ENCODE peak calls at places on chromosomes 1 and 21, in six cellular contexts. D is H9, K is H1, U is trophoblast cell, O is IMR-90, G is mesenchymal stem cell. T is an unnamed sample.

GRCh38 chr1:228358764-228359612 is 47.6 kb downstream of the TRIM11 start:
- DNase-seq in D (no peak), G (no peak), U (no peak), K (no peak), O (no peak), T (no peak)

GRCh38 chr1:185229981-185230380 is 73.0 kb downstream of the SWT1 start:
- DNase-seq in U (no peak), G (no peak), O (no peak), D (no peak), K (no peak), T (no peak)

GRCh38 chr1:26582836-26583460 is 53.4 kb downstream of the RPS6KA1 start:
- DNase-seq in G (peak), O (peak), K (no peak), D (no peak), U (no peak), T (no peak)

GRCh38 chr1:206770531-206771352 is at the start of gene IL19:
- DNase-seq in K (no peak), G (peak), D (peak), U (no peak), O (peak), T (no peak)

GRCh38 chr1:238672262-238672661 is 714.1 kb upstream of the CHRM3 start:
- DNase-seq in O (no peak), U (no peak), K (no peak), D (no peak), G (no peak), T (no peak)

GRCh38 chr1:208105756-208106155 is 138.4 kb downstream of the PLXNA2 start:
- DNase-seq in K (no peak), O (no peak), U (no peak), D (no peak), G (no peak), T (no peak)

GRCh38 chr1:66938618-66939017 is 13.8 kb downstream of the MIER1 start:
- DNase-seq in G (no peak), K (no peak), D (no peak), O (peak), U (no peak), T (no peak)

GRCh38 chr1:20626524-20626923 is 6.7 kb upstream of the PINK1 start:
- DNase-seq in U (no peak), O (no peak), G (no peak), K (no peak), D (no peak), T (no peak)

GRCh38 chr1:87867631-87868030 is 539.0 kb downstream of the LMO4 start:
- DNase-seq in D (no peak), O (peak), U (no peak), K (no peak), G (no peak), T (no peak)

GRCh38 chr1:31238986-31239613 is 587 bp downstream of the NKAIN1 start:
- DNase-seq in U (no peak), G (peak), D (peak), K (peak), O (no peak), T (peak)

GRCh38 chr1:93716974-93717373 is 35.3 kb upstream of the BCAR3 start:
- DNase-seq in U (no peak), K (no peak), G (no peak), D (no peak), O (peak), T (no peak)

GRCh38 chr1:194445244-194445643 is 1258.8 kb upstream of the B3GALT2 start:
- DNase-seq in G (no peak), D (no peak), K (no peak), O (no peak), U (no peak), T (no peak)

GRCh38 chr1:227961651-227962050 is 13.9 kb upstream of the WNT9A start:
- DNase-seq in D (no peak), K (no peak), G (no peak), U (no peak), O (no peak), T (no peak)

GRCh38 chr1:53684741-53685140 is 54.2 kb downstream of the GLIS1 start:
- DNase-seq in G (no peak), O (no peak), U (no peak), D (no peak), K (no peak), T (no peak)

GRCh38 chr1:119732465-119733168 is 20.9 kb downstream of the PHGDH start:
- DNase-seq in D (no peak), U (peak), O (no peak), K (no peak), G (no peak), T (no peak)

GRCh38 chr1:41239988-41240610 is 2.0 kb downstream of the SCMH1 start:
- DNase-seq in U (peak), K (no peak), G (peak), O (peak), D (no peak), T (no peak)

GRCh38 chr1:117116784-117117130 is 4.8 kb downstream of the TRIM45 start:
- DNase-seq in O (no peak), K (no peak), U (no peak), D (no peak), G (no peak), T (no peak)

GRCh38 chr1:29879217-29879616 is 642.9 kb downstream of the PTPRU start:
- DNase-seq in G (no peak), O (no peak), K (no peak), D (no peak), U (no peak), T (no peak)

GRCh38 chr1:101137144-101138126 is 99.4 kb upstream of the S1PR1 start:
- DNase-seq in D (no peak), O (peak), K (no peak), U (no peak), G (peak), T (no peak)

GRCh38 chr1:83024251-83024767 is 974.6 kb downstream of the TTLL7 start:
- DNase-seq in K (no peak), U (no peak), D (no peak), G (no peak), O (no peak), T (no peak)

GRCh38 chr1:230067441-230067870 is 418 bp downstream of the GALNT2 start:
- DNase-seq in G (peak), K (peak), O (no peak), D (no peak), U (no peak), T (peak)

GRCh38 chr21:46005481-46005881 is 23.9 kb downstream of the COL6A1 start:
- DNase-seq in K (peak), G (no peak), D (peak), O (no peak), U (no peak), T (no peak)

GRCh38 chr1:230568008-230568407 is 74.3 kb upstream of the COG2 start:
- DNase-seq in K (peak), G (peak), U (peak), D (peak), O (peak), T (no peak)

GRCh38 chr1:152328801-152329391 is 3.9 kb upstream of the FLG start:
- DNase-seq in D (no peak), K (no peak), O (no peak), G (no peak), U (no peak), T (no peak)

GRCh38 chr1:29186252-29186651 is 4.6 kb upstream of the SRSF4 start:
- DNase-seq in G (peak), O (peak), K (no peak), U (peak), D (no peak), T (no peak)

GRCh38 chr1:51072040-51072439 is 30.0 kb upstream of the C1orf185 start:
- DNase-seq in G (no peak), U (no peak), K (no peak), O (no peak), D (no peak), T (no peak)

GRCh38 chr1:51071291-51071690 is 30.7 kb upstream of the C1orf185 start:
- DNase-seq in U (no peak), G (no peak), D (no peak), O (no peak), K (no peak), T (no peak)

GRCh38 chr1:51070640-51071039 is 31.4 kb upstream of the C1orf185 start:
- DNase-seq in U (no peak), G (no peak), D (no peak), K (no peak), O (peak), T (no peak)

GRCh38 chr1:51072651-51073050 is 29.4 kb upstream of the C1orf185 start:
- DNase-seq in O (no peak), K (no peak), G (no peak), U (no peak), D (no peak), T (no peak)

DNA sequence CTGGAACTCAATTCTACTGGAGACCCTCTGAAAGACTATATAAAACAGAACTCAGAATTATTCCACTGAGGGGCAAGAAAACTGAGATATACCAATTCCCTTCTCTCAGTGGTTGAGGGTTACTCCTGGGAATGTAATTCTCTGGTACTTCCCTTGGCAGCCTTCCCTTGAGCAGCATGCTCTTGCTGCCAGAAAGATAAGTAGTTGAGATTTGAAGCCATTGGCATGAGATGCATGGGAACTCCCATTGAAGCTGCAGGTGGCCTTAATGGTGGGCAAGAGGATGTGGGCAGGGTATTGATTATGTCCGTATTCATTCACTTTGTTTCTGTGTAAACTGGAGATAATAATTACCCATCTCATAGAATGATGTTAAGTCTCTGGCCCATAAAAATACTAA is 28.6 kb upstream of the C1orf185 start:
- DNase-seq in U (no peak), G (no peak), K (no peak), D (no peak), O (no peak), T (no peak)
- H4K91ac ChIP-seq in U (no peak), G (no peak), K (no peak), D (no peak), O (no peak), T (no peak)

GRCh38 chr1:183577897-183578470 is 12.3 kb downstream of the NCF2 start:
- DNase-seq in O (no peak), U (no peak), G (no peak), D (no peak), K (no peak), T (no peak)

GRCh38 chr1:183575606-183576005 is 14.7 kb downstream of the NCF2 start:
- DNase-seq in G (no peak), D (no peak), U (no peak), K (no peak), O (no peak), T (no peak)

GRCh38 chr1:183576537-183576936 is 13.7 kb downstream of the NCF2 start:
- DNase-seq in D (no peak), U (no peak), G (no peak), K (no peak), O (no peak), T (no peak)

GRCh38 chr1:183580281-183580682 is 10.0 kb downstream of the NCF2 start:
- DNase-seq in G (peak), K (no peak), O (no peak), D (peak), U (no peak), T (no peak)

GRCh38 chr1:183578846-183579245 is 11.4 kb downstream of the NCF2 start:
- DNase-seq in U (no peak), K (no peak), O (no peak), G (no peak), D (no peak), T (no peak)
- H4K91ac ChIP-seq in U (no peak), K (no peak), O (no peak), G (no peak), D (no peak), T (no peak)

GRCh38 chr1:234941711-234942320 is 186.8 kb downstream of the TOMM20 start:
- DNase-seq in O (peak), D (peak), U (no peak), G (peak), K (no peak), T (no peak)
- H4K91ac ChIP-seq in O (no peak), D (no peak), U (no peak), G (no peak), K (no peak), T (no peak)

GRCh38 chr1:12400030-12400693 is 170.3 kb downstream of the VPS13D start:
- DNase-seq in G (no peak), O (no peak), D (no peak), K (no peak), U (no peak), T (no peak)

GRCh38 chr1:12405325-12406217 is 175.7 kb downstream of the VPS13D start:
- DNase-seq in O (peak), D (no peak), K (no peak), U (no peak), G (peak), T (no peak)

GRCh38 chr1:12402159-12402673 is 172.4 kb downstream of the VPS13D start:
- DNase-seq in O (no peak), K (no peak), G (no peak), D (no peak), U (no peak), T (no peak)

GRCh38 chr1:12404918-12405317 is 175.1 kb downstream of the VPS13D start:
- DNase-seq in K (no peak), U (peak), G (no peak), D (no peak), O (no peak), T (no peak)

DNA sequence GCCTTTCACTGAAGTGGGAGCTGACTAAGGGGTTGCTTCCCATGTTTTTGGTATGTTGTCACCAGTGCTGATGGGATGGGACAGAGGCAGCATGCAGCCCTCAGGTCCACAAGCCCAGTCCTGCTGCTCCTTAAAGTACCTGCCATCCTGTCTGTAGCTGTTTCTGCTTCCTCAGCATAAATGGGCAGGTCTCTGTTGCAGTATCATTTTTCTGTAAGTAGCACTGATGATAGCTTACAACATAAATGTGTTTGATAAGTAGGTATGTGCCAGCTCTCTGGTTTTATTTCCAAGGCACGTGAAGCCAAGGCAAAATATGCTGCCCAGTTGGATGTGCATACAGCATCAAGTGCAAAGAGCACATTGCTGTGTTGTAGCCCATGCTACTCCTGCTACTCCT is 173.0 kb downstream of the VPS13D start:
- DNase-seq in O (no peak), D (no peak), K (no peak), G (no peak), U (no peak), T (no peak)
- H4K91ac ChIP-seq in O (no peak), D (no peak), K (no peak), G (no peak), U (no peak), T (no peak)

GRCh38 chr1:61851235-61851634 is 109.0 kb downstream of the PATJ start:
- DNase-seq in U (no peak), O (no peak), D (no peak), K (no peak), G (no peak), T (no peak)
- H4K91ac ChIP-seq in U (no peak), O (no peak), D (no peak), K (no peak), G (no peak), T (no peak)

GRCh38 chr1:233654667-233655432 is 40.9 kb downstream of the KCNK1 start:
- DNase-seq in D (no peak), K (no peak), U (peak), G (no peak), O (no peak), T (no peak)

GRCh38 chr1:233656032-233656620 is 42.2 kb downstream of the KCNK1 start:
- DNase-seq in G (no peak), U (no peak), D (no peak), O (no peak), K (no peak), T (no peak)

GRCh38 chr1:233656700-233657099 is 42.8 kb downstream of the KCNK1 start:
- DNase-seq in O (no peak), D (no peak), U (no peak), G (no peak), K (no peak), T (no peak)

GRCh38 chr1:233655433-233655844 is 41.5 kb downstream of the KCNK1 start:
- DNase-seq in G (no peak), K (no peak), U (peak), O (no peak), D (no peak), T (no peak)

DNA sequence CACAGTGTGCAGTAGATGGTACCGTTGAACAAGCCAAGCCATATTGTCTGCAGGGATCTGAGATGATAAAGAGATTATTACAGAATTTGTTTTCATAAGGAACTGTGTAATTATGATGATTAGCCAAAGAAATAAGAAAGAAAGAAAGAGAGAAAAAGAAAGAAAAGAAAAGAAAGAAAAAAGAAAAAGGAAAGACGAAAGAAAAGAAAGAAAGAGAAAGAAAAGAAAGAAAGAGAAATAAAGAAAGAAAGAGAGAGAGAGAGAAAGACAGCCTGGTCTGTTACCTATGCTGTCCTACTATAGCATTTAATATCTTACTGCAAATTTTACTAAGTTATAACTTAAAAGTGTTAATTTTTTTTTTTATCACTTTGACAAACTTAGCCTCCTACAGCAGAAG is 43.6 kb downstream of the KCNK1 start:
- DNase-seq in U (no peak), G (no peak), D (no peak), K (no peak), O (no peak), T (no peak)
- H4K91ac ChIP-seq in U (no peak), G (no peak), D (no peak), K (no peak), O (no peak), T (no peak)